ENCODE peak calls at places on chromosomes 11 and 22, in nine cellular contexts. One of them, this sample, is unnamed.

GRCh38 chr22:39267966-39268365 is 23.2 kb upstream of the PDGFB start:
- DNase-seq in GM23338: no peak
- DNase-seq in endothelial cell: no peak
- DNase-seq in colonic mucosa: no peak
- DNase-seq in Right ventricle myocardium inferior: no peak
- DNase-seq in AG09309: no peak
- DNase-seq in stimulated activated CD4-positive, alpha-beta T cell treated with anti-CD3 and anti-CD28 coated beads, Interleukin-1b, Interleukin-23, amount 100 ng/mL, for 4 hours: no peak
- DNase-seq in stimulated activated naive CD4-positive, alpha-beta T cell: no peak
- DNase-seq in activated CD8-positive, alpha-beta memory T cell treated with anti-CD3 and anti-CD28 coated beads, Interleukin-2, amount 10 ng/mL, durations not matched to agents 7 days and 5 days: no peak
- DNase-seq in this sample: no peak

GRCh38 chr11:20934521-20934920 is 265.1 kb downstream of the NELL1 start:
- DNase-seq in GM23338: no peak
- DNase-seq in endothelial cell: no peak
- DNase-seq in colonic mucosa: no peak
- DNase-seq in Right ventricle myocardium inferior: no peak
- DNase-seq in AG09309: no peak
- DNase-seq in stimulated activated CD4-positive, alpha-beta T cell treated with anti-CD3 and anti-CD28 coated beads, Interleukin-1b, Interleukin-23, amount 100 ng/mL, for 4 hours: no peak
- DNase-seq in stimulated activated naive CD4-positive, alpha-beta T cell: no peak
- DNase-seq in activated CD8-positive, alpha-beta memory T cell treated with anti-CD3 and anti-CD28 coated beads, Interleukin-2, amount 10 ng/mL, durations not matched to agents 7 days and 5 days: no peak
- DNase-seq in this sample: no peak

GRCh38 chr11:59206635-59207034 is 6.1 kb downstream of the MPEG1 start:
- DNase-seq in GM23338: peak; percentile 73
- DNase-seq in endothelial cell: peak; percentile 59
- DNase-seq in colonic mucosa: peak; percentile 54
- DNase-seq in Right ventricle myocardium inferior: no peak
- DNase-seq in AG09309: no peak
- DNase-seq in stimulated activated CD4-positive, alpha-beta T cell treated with anti-CD3 and anti-CD28 coated beads, Interleukin-1b, Interleukin-23, amount 100 ng/mL, for 4 hours: no peak
- DNase-seq in stimulated activated naive CD4-positive, alpha-beta T cell: no peak
- DNase-seq in activated CD8-positive, alpha-beta memory T cell treated with anti-CD3 and anti-CD28 coated beads, Interleukin-2, amount 10 ng/mL, durations not matched to agents 7 days and 5 days: no peak
- DNase-seq in this sample: peak; percentile 30

GRCh38 chr11:84261707-84262106 is 975.5 kb upstream of the CCDC90B start:
- DNase-seq in GM23338: peak; percentile 60
- DNase-seq in endothelial cell: peak; percentile 24
- DNase-seq in colonic mucosa: no peak
- DNase-seq in Right ventricle myocardium inferior: no peak
- DNase-seq in AG09309: no peak
- DNase-seq in stimulated activated CD4-positive, alpha-beta T cell treated with anti-CD3 and anti-CD28 coated beads, Interleukin-1b, Interleukin-23, amount 100 ng/mL, for 4 hours: no peak
- DNase-seq in stimulated activated naive CD4-positive, alpha-beta T cell: no peak
- DNase-seq in activated CD8-positive, alpha-beta memory T cell treated with anti-CD3 and anti-CD28 coated beads, Interleukin-2, amount 10 ng/mL, durations not matched to agents 7 days and 5 days: no peak
- DNase-seq in this sample: no peak

GRCh38 chr22:31876156-31877035 is 67.9 kb upstream of the YWHAH start:
- DNase-seq in GM23338: no peak
- DNase-seq in endothelial cell: no peak
- DNase-seq in colonic mucosa: no peak
- DNase-seq in Right ventricle myocardium inferior: no peak
- DNase-seq in AG09309: peak; percentile 76
- DNase-seq in stimulated activated CD4-positive, alpha-beta T cell treated with anti-CD3 and anti-CD28 coated beads, Interleukin-1b, Interleukin-23, amount 100 ng/mL, for 4 hours: no peak
- DNase-seq in stimulated activated naive CD4-positive, alpha-beta T cell: no peak
- DNase-seq in activated CD8-positive, alpha-beta memory T cell treated with anti-CD3 and anti-CD28 coated beads, Interleukin-2, amount 10 ng/mL, durations not matched to agents 7 days and 5 days: no peak
- DNase-seq in this sample: peak; percentile 82

GRCh38 chr11:68976095-68976494 is 4.7 kb downstream of the MRGPRD start:
- DNase-seq in GM23338: no peak
- DNase-seq in endothelial cell: no peak
- DNase-seq in colonic mucosa: no peak
- DNase-seq in Right ventricle myocardium inferior: no peak
- DNase-seq in AG09309: no peak
- DNase-seq in stimulated activated CD4-positive, alpha-beta T cell treated with anti-CD3 and anti-CD28 coated beads, Interleukin-1b, Interleukin-23, amount 100 ng/mL, for 4 hours: no peak
- DNase-seq in stimulated activated naive CD4-positive, alpha-beta T cell: no peak
- DNase-seq in activated CD8-positive, alpha-beta memory T cell treated with anti-CD3 and anti-CD28 coated beads, Interleukin-2, amount 10 ng/mL, durations not matched to agents 7 days and 5 days: no peak
- DNase-seq in this sample: no peak

GRCh38 chr11:118820412-118821357 is 29.7 kb upstream of the DDX6 start:
- DNase-seq in GM23338: peak; percentile 46
- DNase-seq in endothelial cell: no peak
- DNase-seq in colonic mucosa: peak; percentile 85
- DNase-seq in Right ventricle myocardium inferior: peak; percentile 81
- DNase-seq in AG09309: peak; percentile 3
- DNase-seq in stimulated activated CD4-positive, alpha-beta T cell treated with anti-CD3 and anti-CD28 coated beads, Interleukin-1b, Interleukin-23, amount 100 ng/mL, for 4 hours: no peak
- DNase-seq in stimulated activated naive CD4-positive, alpha-beta T cell: no peak
- DNase-seq in activated CD8-positive, alpha-beta memory T cell treated with anti-CD3 and anti-CD28 coated beads, Interleukin-2, amount 10 ng/mL, durations not matched to agents 7 days and 5 days: peak; percentile 45
- DNase-seq in this sample: peak; percentile 44

GRCh38 chr11:28833670-28834069 is 725.5 kb downstream of the METTL15 start:
- DNase-seq in GM23338: peak; percentile 14
- DNase-seq in endothelial cell: no peak
- DNase-seq in colonic mucosa: no peak
- DNase-seq in Right ventricle myocardium inferior: no peak
- DNase-seq in AG09309: peak; percentile 97
- DNase-seq in stimulated activated CD4-positive, alpha-beta T cell treated with anti-CD3 and anti-CD28 coated beads, Interleukin-1b, Interleukin-23, amount 100 ng/mL, for 4 hours: no peak
- DNase-seq in stimulated activated naive CD4-positive, alpha-beta T cell: no peak
- DNase-seq in activated CD8-positive, alpha-beta memory T cell treated with anti-CD3 and anti-CD28 coated beads, Interleukin-2, amount 10 ng/mL, durations not matched to agents 7 days and 5 days: no peak
- DNase-seq in this sample: no peak

GRCh38 chr11:61911701-61912529 is 5.5 kb downstream of the RAB3IL1 start:
- DNase-seq in GM23338: no peak
- DNase-seq in endothelial cell: peak; percentile 4
- DNase-seq in colonic mucosa: peak; percentile 16
- DNase-seq in Right ventricle myocardium inferior: no peak
- DNase-seq in AG09309: no peak
- DNase-seq in stimulated activated CD4-positive, alpha-beta T cell treated with anti-CD3 and anti-CD28 coated beads, Interleukin-1b, Interleukin-23, amount 100 ng/mL, for 4 hours: no peak
- DNase-seq in stimulated activated naive CD4-positive, alpha-beta T cell: no peak
- DNase-seq in activated CD8-positive, alpha-beta memory T cell treated with anti-CD3 and anti-CD28 coated beads, Interleukin-2, amount 10 ng/mL, durations not matched to agents 7 days and 5 days: no peak
- DNase-seq in this sample: peak; percentile 30

GRCh38 chr22:36201630-36202312 is at the start of gene APOL4:
- DNase-seq in GM23338: no peak
- DNase-seq in endothelial cell: no peak
- DNase-seq in colonic mucosa: peak; percentile 73
- DNase-seq in Right ventricle myocardium inferior: peak; percentile 90
- DNase-seq in AG09309: no peak
- DNase-seq in stimulated activated CD4-positive, alpha-beta T cell treated with anti-CD3 and anti-CD28 coated beads, Interleukin-1b, Interleukin-23, amount 100 ng/mL, for 4 hours: no peak
- DNase-seq in stimulated activated naive CD4-positive, alpha-beta T cell: no peak
- DNase-seq in activated CD8-positive, alpha-beta memory T cell treated with anti-CD3 and anti-CD28 coated beads, Interleukin-2, amount 10 ng/mL, durations not matched to agents 7 days and 5 days: peak; percentile 73
- DNase-seq in this sample: peak; percentile 84

GRCh38 chr22:22558972-22559603 is at the start of gene PRAME:
- DNase-seq in GM23338: peak; percentile 95
- DNase-seq in endothelial cell: peak; percentile 56
- DNase-seq in colonic mucosa: peak; percentile 72
- DNase-seq in Right ventricle myocardium inferior: peak; percentile 69
- DNase-seq in AG09309: no peak
- DNase-seq in stimulated activated CD4-positive, alpha-beta T cell treated with anti-CD3 and anti-CD28 coated beads, Interleukin-1b, Interleukin-23, amount 100 ng/mL, for 4 hours: peak; percentile 62
- DNase-seq in stimulated activated naive CD4-positive, alpha-beta T cell: peak; percentile 24
- DNase-seq in activated CD8-positive, alpha-beta memory T cell treated with anti-CD3 and anti-CD28 coated beads, Interleukin-2, amount 10 ng/mL, durations not matched to agents 7 days and 5 days: peak; percentile 88
- DNase-seq in this sample: peak; percentile 80

GRCh38 chr11:61339490-61339878 is 6.5 kb downstream of the TKFC start:
- DNase-seq in GM23338: no peak
- DNase-seq in endothelial cell: no peak
- DNase-seq in colonic mucosa: no peak
- DNase-seq in Right ventricle myocardium inferior: peak; percentile 16
- DNase-seq in AG09309: no peak
- DNase-seq in stimulated activated CD4-positive, alpha-beta T cell treated with anti-CD3 and anti-CD28 coated beads, Interleukin-1b, Interleukin-23, amount 100 ng/mL, for 4 hours: no peak
- DNase-seq in stimulated activated naive CD4-positive, alpha-beta T cell: no peak
- DNase-seq in activated CD8-positive, alpha-beta memory T cell treated with anti-CD3 and anti-CD28 coated beads, Interleukin-2, amount 10 ng/mL, durations not matched to agents 7 days and 5 days: no peak
- DNase-seq in this sample: no peak

GRCh38 chr11:8043756-8044155 is 37.3 kb upstream of the TUB start:
- DNase-seq in GM23338: no peak
- DNase-seq in endothelial cell: no peak
- DNase-seq in colonic mucosa: no peak
- DNase-seq in Right ventricle myocardium inferior: no peak
- DNase-seq in AG09309: no peak
- DNase-seq in stimulated activated CD4-positive, alpha-beta T cell treated with anti-CD3 and anti-CD28 coated beads, Interleukin-1b, Interleukin-23, amount 100 ng/mL, for 4 hours: no peak
- DNase-seq in stimulated activated naive CD4-positive, alpha-beta T cell: no peak
- DNase-seq in activated CD8-positive, alpha-beta memory T cell treated with anti-CD3 and anti-CD28 coated beads, Interleukin-2, amount 10 ng/mL, durations not matched to agents 7 days and 5 days: no peak
- DNase-seq in this sample: no peak

GRCh38 chr11:119615003-119615878 is 113.8 kb downstream of the NECTIN1 start:
- DNase-seq in GM23338: no peak
- DNase-seq in endothelial cell: no peak
- DNase-seq in colonic mucosa: no peak
- DNase-seq in Right ventricle myocardium inferior: no peak
- DNase-seq in AG09309: peak; percentile 29
- DNase-seq in stimulated activated CD4-positive, alpha-beta T cell treated with anti-CD3 and anti-CD28 coated beads, Interleukin-1b, Interleukin-23, amount 100 ng/mL, for 4 hours: no peak
- DNase-seq in stimulated activated naive CD4-positive, alpha-beta T cell: no peak
- DNase-seq in activated CD8-positive, alpha-beta memory T cell treated with anti-CD3 and anti-CD28 coated beads, Interleukin-2, amount 10 ng/mL, durations not matched to agents 7 days and 5 days: no peak
- DNase-seq in this sample: peak; percentile 78

GRCh38 chr11:68632802-68633201 is 51.5 kb upstream of the GAL start:
- DNase-seq in GM23338: peak; percentile 94
- DNase-seq in endothelial cell: peak; percentile 59
- DNase-seq in colonic mucosa: peak; percentile 65
- DNase-seq in Right ventricle myocardium inferior: no peak
- DNase-seq in AG09309: peak; percentile 2
- DNase-seq in stimulated activated CD4-positive, alpha-beta T cell treated with anti-CD3 and anti-CD28 coated beads, Interleukin-1b, Interleukin-23, amount 100 ng/mL, for 4 hours: peak; percentile 15
- DNase-seq in stimulated activated naive CD4-positive, alpha-beta T cell: peak; percentile 31
- DNase-seq in activated CD8-positive, alpha-beta memory T cell treated with anti-CD3 and anti-CD28 coated beads, Interleukin-2, amount 10 ng/mL, durations not matched to agents 7 days and 5 days: peak; percentile 66
- DNase-seq in this sample: peak; percentile 39

GRCh38 chr11:292211-293121 is 3.5 kb downstream of the PGGHG start:
- DNase-seq in GM23338: no peak
- DNase-seq in endothelial cell: no peak
- DNase-seq in colonic mucosa: no peak
- DNase-seq in Right ventricle myocardium inferior: peak; percentile 69
- DNase-seq in AG09309: no peak
- DNase-seq in stimulated activated CD4-positive, alpha-beta T cell treated with anti-CD3 and anti-CD28 coated beads, Interleukin-1b, Interleukin-23, amount 100 ng/mL, for 4 hours: no peak
- DNase-seq in stimulated activated naive CD4-positive, alpha-beta T cell: no peak
- DNase-seq in activated CD8-positive, alpha-beta memory T cell treated with anti-CD3 and anti-CD28 coated beads, Interleukin-2, amount 10 ng/mL, durations not matched to agents 7 days and 5 days: no peak
- DNase-seq in this sample: no peak